ENCODE peak calls at places on chromosomes 11 and 22, in nine cellular contexts. One of them, this sample, is unnamed.

GRCh38 chr11:91394718-91395414 is 829.8 kb upstream of the FAT3 start:
- DNase-seq in iPS DF 6.9: no peak
- DNase-seq in endodermal cell: no peak
- DNase-seq in esophagus squamous epithelium: no peak
- DNase-seq in Karpas-422: no peak
- DNase-seq in IMR-90: no peak
- DNase-seq in mesenchymal stem cell: no peak
- DNase-seq in GM23338: no peak
- DNase-seq in cardiac muscle cell: no peak
- DNase-seq in this sample: no peak

GRCh38 chr11:114846040-114846791 is 167.9 kb downstream of the NXPE2 start:
- DNase-seq in endodermal cell: peak; percentile 79
- DNase-seq in Karpas-422: peak; percentile 79
- DNase-seq in cardiac muscle cell: peak; percentile 3
- DNase-seq in GM23338: no peak
- DNase-seq in iPS DF 6.9: no peak
- DNase-seq in esophagus squamous epithelium: no peak
- DNase-seq in mesenchymal stem cell: peak; percentile 3
- DNase-seq in IMR-90: no peak
- DNase-seq in this sample: no peak

GRCh38 chr22:22071455-22071854 is 88.9 kb upstream of the TOP3B start:
- DNase-seq in endodermal cell: no peak
- DNase-seq in Karpas-422: no peak
- DNase-seq in esophagus squamous epithelium: no peak
- DNase-seq in mesenchymal stem cell: no peak
- DNase-seq in iPS DF 6.9: no peak
- DNase-seq in GM23338: no peak
- DNase-seq in IMR-90: no peak
- DNase-seq in cardiac muscle cell: no peak
- DNase-seq in this sample: no peak

GRCh38 chr11:10855295-10855694 is 2.6 kb downstream of the ZBED5 start:
- DNase-seq in IMR-90: no peak
- DNase-seq in cardiac muscle cell: no peak
- DNase-seq in esophagus squamous epithelium: no peak
- DNase-seq in Karpas-422: no peak
- DNase-seq in mesenchymal stem cell: no peak
- DNase-seq in iPS DF 6.9: no peak
- DNase-seq in GM23338: no peak
- DNase-seq in endodermal cell: no peak
- DNase-seq in this sample: no peak

GRCh38 chr11:13169709-13170108 is 107.9 kb upstream of the BMAL1 start:
- DNase-seq in IMR-90: peak; percentile 94
- DNase-seq in Karpas-422: no peak
- DNase-seq in cardiac muscle cell: peak; percentile 94
- DNase-seq in esophagus squamous epithelium: no peak
- DNase-seq in endodermal cell: no peak
- DNase-seq in mesenchymal stem cell: peak; percentile 65
- DNase-seq in iPS DF 6.9: no peak
- DNase-seq in GM23338: no peak
- DNase-seq in this sample: no peak

GRCh38 chr22:29080061-29080975 is 7.5 kb downstream of the KREMEN1 start:
- DNase-seq in mesenchymal stem cell: peak; percentile 39
- DNase-seq in IMR-90: no peak
- DNase-seq in cardiac muscle cell: peak; percentile 39
- DNase-seq in GM23338: no peak
- DNase-seq in endodermal cell: no peak
- DNase-seq in iPS DF 6.9: no peak
- DNase-seq in esophagus squamous epithelium: no peak
- DNase-seq in Karpas-422: no peak
- DNase-seq in this sample: no peak

GRCh38 chr22:21796863-21797262 is 61.3 kb upstream of the YPEL1 start:
- DNase-seq in endodermal cell: no peak
- DNase-seq in Karpas-422: no peak
- DNase-seq in iPS DF 6.9: no peak
- DNase-seq in esophagus squamous epithelium: no peak
- DNase-seq in mesenchymal stem cell: no peak
- DNase-seq in GM23338: peak; percentile 10
- DNase-seq in IMR-90: no peak
- DNase-seq in cardiac muscle cell: no peak
- DNase-seq in this sample: no peak

GRCh38 chr11:68749501-68750196 is 1.7 kb downstream of the TESMIN start:
- DNase-seq in esophagus squamous epithelium: no peak
- DNase-seq in cardiac muscle cell: peak; percentile 20
- DNase-seq in mesenchymal stem cell: peak; percentile 49
- DNase-seq in iPS DF 6.9: no peak
- DNase-seq in GM23338: peak; percentile 50
- DNase-seq in endodermal cell: peak; percentile 67
- DNase-seq in Karpas-422: no peak
- DNase-seq in IMR-90: peak; percentile 12
- DNase-seq in this sample: no peak

GRCh38 chr11:112421854-112422253 is 161.2 kb upstream of the PLET1 start:
- DNase-seq in mesenchymal stem cell: no peak
- DNase-seq in Karpas-422: no peak
- DNase-seq in GM23338: no peak
- DNase-seq in IMR-90: no peak
- DNase-seq in iPS DF 6.9: no peak
- DNase-seq in cardiac muscle cell: no peak
- DNase-seq in endodermal cell: no peak
- DNase-seq in esophagus squamous epithelium: no peak
- DNase-seq in this sample: no peak

GRCh38 chr11:20362481-20362880 is 1.0 kb upstream of the HTATIP2 start:
- DNase-seq in Karpas-422: no peak
- DNase-seq in mesenchymal stem cell: no peak
- DNase-seq in GM23338: no peak
- DNase-seq in esophagus squamous epithelium: no peak
- DNase-seq in endodermal cell: no peak
- DNase-seq in iPS DF 6.9: no peak
- DNase-seq in IMR-90: no peak
- DNase-seq in cardiac muscle cell: no peak
- DNase-seq in this sample: no peak

GRCh38 chr11:30284836-30285235 is 38.1 kb upstream of the ARL14EP start:
- DNase-seq in Karpas-422: no peak
- DNase-seq in endodermal cell: no peak
- DNase-seq in GM23338: no peak
- DNase-seq in esophagus squamous epithelium: no peak
- DNase-seq in mesenchymal stem cell: no peak
- DNase-seq in IMR-90: no peak
- DNase-seq in cardiac muscle cell: no peak
- DNase-seq in iPS DF 6.9: no peak
- DNase-seq in this sample: no peak

GRCh38 chr22:50703726-50704509 is 31.3 kb downstream of the SHANK3 start:
- DNase-seq in GM23338: no peak
- DNase-seq in iPS DF 6.9: no peak
- DNase-seq in Karpas-422: no peak
- DNase-seq in esophagus squamous epithelium: no peak
- DNase-seq in cardiac muscle cell: no peak
- DNase-seq in endodermal cell: peak; percentile 38
- DNase-seq in mesenchymal stem cell: no peak
- DNase-seq in IMR-90: no peak
- DNase-seq in this sample: no peak

GRCh38 chr11:34749666-34750659 is 129.1 kb downstream of the EHF start:
- DNase-seq in esophagus squamous epithelium: no peak
- DNase-seq in IMR-90: peak; percentile 68
- DNase-seq in Karpas-422: no peak
- DNase-seq in GM23338: no peak
- DNase-seq in iPS DF 6.9: no peak
- DNase-seq in endodermal cell: no peak
- DNase-seq in mesenchymal stem cell: peak; percentile 66
- DNase-seq in cardiac muscle cell: peak; percentile 98
- DNase-seq in this sample: no peak

DNA sequence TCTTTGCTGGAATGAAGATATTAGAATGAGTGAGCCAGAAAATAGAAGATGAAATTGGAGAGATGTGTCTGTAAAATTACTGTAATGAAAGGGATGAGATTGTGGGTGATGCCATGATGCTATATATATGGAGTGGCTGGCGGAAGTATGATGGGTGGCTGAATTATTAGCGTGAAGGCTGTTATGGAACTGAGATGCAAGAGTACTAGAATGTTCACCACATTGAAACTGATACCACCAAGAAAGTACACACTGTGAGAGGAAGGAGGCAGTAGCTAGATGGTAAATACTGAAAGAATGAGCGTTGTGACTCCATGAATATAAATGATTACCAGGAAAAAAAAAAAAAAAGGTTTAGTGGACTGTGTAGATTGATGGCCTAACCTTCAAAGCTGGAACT is 411.9 kb downstream of the CNTN5 start:
- DNase-seq in GM23338: no peak
- DNase-seq in cardiac muscle cell: no peak
- DNase-seq in iPS DF 6.9: no peak
- DNase-seq in esophagus squamous epithelium: no peak
- DNase-seq in IMR-90: no peak
- DNase-seq in Karpas-422: no peak
- DNase-seq in endodermal cell: no peak
- DNase-seq in mesenchymal stem cell: no peak
- DNase-seq in this sample: no peak
- H3K4me3 ChIP-seq in GM23338: no peak overlapping the region
- H3K4me3 ChIP-seq in cardiac muscle cell: no peak overlapping the region
- H3K4me3 ChIP-seq in iPS DF 6.9: no peak overlapping the region
- H3K4me3 ChIP-seq in esophagus squamous epithelium: no peak overlapping the region
- H3K4me3 ChIP-seq in IMR-90: no peak overlapping the region
- H3K4me3 ChIP-seq in Karpas-422: no peak overlapping the region
- H3K4me3 ChIP-seq in endodermal cell: no peak overlapping the region
- H3K4me3 ChIP-seq in mesenchymal stem cell: no peak overlapping the region
- H3K4me3 ChIP-seq in this sample: no peak overlapping the region

GRCh38 chr11:70132641-70133040 is 54.5 kb downstream of the ANO1 start:
- DNase-seq in GM23338: no peak
- DNase-seq in Karpas-422: no peak
- DNase-seq in IMR-90: no peak
- DNase-seq in mesenchymal stem cell: no peak
- DNase-seq in esophagus squamous epithelium: no peak
- DNase-seq in cardiac muscle cell: no peak
- DNase-seq in iPS DF 6.9: no peak
- DNase-seq in endodermal cell: no peak
- DNase-seq in this sample: no peak
- H3K4me1 ChIP-seq in GM23338: peaks cover 22% of the 10 kb centered on the region
- H3K4me1 ChIP-seq in Karpas-422: no peaks in the 10 kb centered on the region
- H3K4me1 ChIP-seq in IMR-90: peaks cover 12% of the 10 kb centered on the region
- H3K4me1 ChIP-seq in mesenchymal stem cell: peaks cover 9% of the 10 kb centered on the region
- H3K4me1 ChIP-seq in esophagus squamous epithelium: peaks cover 5% of the 10 kb centered on the region
- H3K4me1 ChIP-seq in cardiac muscle cell: peaks cover 9% of the 10 kb centered on the region
- H3K4me1 ChIP-seq in iPS DF 6.9: peaks cover 7% of the 10 kb centered on the region
- H3K4me1 ChIP-seq in endodermal cell: peaks cover 31% of the 10 kb centered on the region
- H3K4me1 ChIP-seq in this sample: no peaks in the 10 kb centered on the region

DNA sequence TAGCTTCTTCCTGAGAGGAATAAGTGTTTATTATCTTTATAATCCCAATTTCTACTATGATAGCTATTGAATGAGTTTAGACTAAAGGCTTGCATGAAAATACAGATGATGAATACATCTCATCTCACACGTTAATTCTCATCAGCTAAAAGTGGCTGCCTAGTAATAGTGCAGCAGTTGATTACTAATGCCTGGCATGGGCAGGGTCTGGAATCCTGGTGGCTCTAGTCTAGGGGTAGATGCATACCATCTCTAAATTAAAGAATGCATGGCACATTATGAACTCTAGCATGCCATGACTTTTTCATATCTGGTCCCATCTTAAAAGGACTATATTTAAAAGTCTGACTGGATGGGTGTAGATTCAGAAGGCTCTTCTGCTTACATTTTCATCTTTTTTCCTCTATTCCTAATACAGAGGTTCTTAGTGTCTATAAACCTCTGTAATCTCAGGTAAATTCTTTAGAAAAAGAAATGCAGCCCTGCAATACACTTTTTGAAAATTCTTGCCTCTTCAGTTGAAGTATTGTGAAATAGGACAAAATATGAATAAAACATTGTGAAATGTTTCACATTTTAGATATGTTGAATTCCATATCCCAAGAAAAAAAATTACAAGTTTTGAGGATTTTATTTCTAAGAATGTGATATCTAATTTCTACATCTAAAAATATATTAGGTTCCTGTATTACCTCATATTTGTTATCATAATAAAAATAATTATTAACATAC is 187.6 kb downstream of the C11orf87 start:
- DNase-seq in GM23338: no peak
- DNase-seq in cardiac muscle cell: no peak
- DNase-seq in IMR-90: no peak
- DNase-seq in esophagus squamous epithelium: no peak
- DNase-seq in endodermal cell: no peak
- DNase-seq in iPS DF 6.9: no peak
- DNase-seq in mesenchymal stem cell: no peak
- DNase-seq in Karpas-422: no peak
- DNase-seq in this sample: no peak
- H3K27me3 ChIP-seq in GM23338: no peaks in the 10 kb centered on the region
- H3K27me3 ChIP-seq in cardiac muscle cell: no peaks in the 10 kb centered on the region
- H3K27me3 ChIP-seq in IMR-90: no peaks in the 10 kb centered on the region
- H3K27me3 ChIP-seq in esophagus squamous epithelium: no peaks in the 10 kb centered on the region
- H3K27me3 ChIP-seq in endodermal cell: no peaks in the 10 kb centered on the region
- H3K27me3 ChIP-seq in iPS DF 6.9: no peaks in the 10 kb centered on the region
- H3K27me3 ChIP-seq in mesenchymal stem cell: no peaks in the 10 kb centered on the region
- H3K27me3 ChIP-seq in Karpas-422: no peaks in the 10 kb centered on the region
- H3K27me3 ChIP-seq in this sample: no peaks in the 10 kb centered on the region

GRCh38 chr11:130522284-130522961 is 74.0 kb downstream of the ADAMTS15 start:
- DNase-seq in esophagus squamous epithelium: no peak
- DNase-seq in Karpas-422: no peak
- DNase-seq in GM23338: peak; percentile 65
- DNase-seq in iPS DF 6.9: no peak
- DNase-seq in endodermal cell: peak; percentile 95
- DNase-seq in IMR-90: peak; percentile 97
- DNase-seq in mesenchymal stem cell: peak; percentile 97
- DNase-seq in cardiac muscle cell: peak; percentile 97
- DNase-seq in this sample: no peak

GRCh38 chr11:130524132-130524790 is 75.8 kb downstream of the ADAMTS15 start:
- DNase-seq in cardiac muscle cell: no peak
- DNase-seq in mesenchymal stem cell: no peak
- DNase-seq in Karpas-422: no peak
- DNase-seq in IMR-90: no peak
- DNase-seq in esophagus squamous epithelium: no peak
- DNase-seq in endodermal cell: no peak
- DNase-seq in iPS DF 6.9: no peak
- DNase-seq in GM23338: no peak
- DNase-seq in this sample: no peak

GRCh38 chr11:130525307-130525706 is 76.9 kb downstream of the ADAMTS15 start:
- DNase-seq in Karpas-422: no peak
- DNase-seq in GM23338: no peak
- DNase-seq in cardiac muscle cell: no peak
- DNase-seq in IMR-90: no peak
- DNase-seq in endodermal cell: no peak
- DNase-seq in iPS DF 6.9: no peak
- DNase-seq in mesenchymal stem cell: no peak
- DNase-seq in esophagus squamous epithelium: no peak
- DNase-seq in this sample: no peak

GRCh38 chr11:130523166-130523565 is 74.7 kb downstream of the ADAMTS15 start:
- DNase-seq in IMR-90: no peak
- DNase-seq in esophagus squamous epithelium: no peak
- DNase-seq in cardiac muscle cell: no peak
- DNase-seq in Karpas-422: no peak
- DNase-seq in iPS DF 6.9: no peak
- DNase-seq in mesenchymal stem cell: no peak
- DNase-seq in GM23338: no peak
- DNase-seq in endodermal cell: no peak
- DNase-seq in this sample: no peak

DNA sequence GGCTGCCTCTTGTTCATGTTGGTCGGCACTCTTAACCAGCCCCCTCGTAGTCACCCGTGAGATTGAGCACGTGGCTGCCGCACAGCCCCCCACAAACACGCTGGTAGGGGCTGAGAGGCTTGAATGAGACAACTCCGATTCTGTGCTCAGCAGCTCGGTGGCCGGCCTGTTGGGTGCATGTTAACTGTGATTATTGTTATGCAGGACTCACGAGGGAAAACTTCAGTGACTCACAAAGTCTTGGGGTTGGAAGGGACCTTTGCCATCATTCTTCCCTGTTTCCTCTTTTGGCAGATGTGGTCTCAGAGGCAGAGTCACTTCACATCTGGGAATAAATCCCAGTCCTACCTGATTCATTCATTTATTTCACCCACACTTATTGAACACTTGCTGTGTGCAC is 75.2 kb downstream of the ADAMTS15 start:
- DNase-seq in IMR-90: peak; percentile 97
- DNase-seq in Karpas-422: no peak
- DNase-seq in iPS DF 6.9: no peak
- DNase-seq in mesenchymal stem cell: peak; percentile 86
- DNase-seq in cardiac muscle cell: peak; percentile 68
- DNase-seq in endodermal cell: peak; percentile 63
- DNase-seq in esophagus squamous epithelium: no peak
- DNase-seq in GM23338: peak; percentile 22
- DNase-seq in this sample: no peak
- H3K4me3 ChIP-seq in IMR-90: no peak overlapping the region
- H3K4me3 ChIP-seq in Karpas-422: no peak overlapping the region
- H3K4me3 ChIP-seq in iPS DF 6.9: no peak overlapping the region
- H3K4me3 ChIP-seq in mesenchymal stem cell: no peak overlapping the region
- H3K4me3 ChIP-seq in cardiac muscle cell: no peak overlapping the region
- H3K4me3 ChIP-seq in endodermal cell: no peak overlapping the region
- H3K4me3 ChIP-seq in esophagus squamous epithelium: no peak overlapping the region
- H3K4me3 ChIP-seq in GM23338: no peak overlapping the region
- H3K4me3 ChIP-seq in this sample: no peak overlapping the region